ENCODE peak calls at places on chromosomes 6 and 20, in ten cellular contexts. A is HFF-Myc; O is ureter; Q is activated naive CD4-positive, alpha-beta T cell treated with anti-CD3 and anti-CD28 coated beads for 36 hours; F is stimulated activated CD8-positive, alpha-beta memory T cell treated with anti-CD3 and anti-CD28 coated beads, Interleukin-12 subunit alpha, Interleukin-12 subunit beta, amount 100 ng/mL, for 4 hours; I is RWPE1; N is cardiac muscle cell; S is choroid plexus epithelial cell; X is ACHN; V is ecto neural progenitor cell. W is an unnamed sample.

GRCh38 chr20:1816384-1817381 is 78.5 kb upstream of the SIRPA start:
- DNase-seq in A (no peak), O (peak), Q (peak), F (no peak), I (peak), N (peak), S (no peak), X (peak), V (peak), W (peak)

GRCh38 chr6:39847216-39847615 is 55.0 kb downstream of the DAAM2 start:
- DNase-seq in A (no peak), O (no peak), Q (no peak), F (no peak), I (no peak), N (peak), S (peak), X (no peak), V (no peak), W (no peak)

GRCh38 chr20:1212607-1213396 is 9.5 kb downstream of the C20orf202 start:
- DNase-seq in A (peak), O (peak), Q (peak), F (peak), I (peak), N (peak), S (peak), X (peak), V (peak), W (peak)

GRCh38 chr6:144559865-144560603 is 274.9 kb downstream of the UTRN start:
- DNase-seq in A (no peak), O (no peak), Q (peak), F (no peak), I (no peak), N (peak), S (peak), X (no peak), V (no peak), W (peak)

GRCh38 chr6:36873612-36874011 is 991 bp downstream of the PPIL1 start:
- DNase-seq in A (no peak), O (no peak), Q (peak), F (no peak), I (no peak), N (no peak), S (peak), X (peak), V (no peak), W (peak)

GRCh38 chr6:85975957-85976356 is 333.3 kb upstream of the SYNCRIP start:
- DNase-seq in A (no peak), O (no peak), Q (no peak), F (no peak), I (no peak), N (no peak), S (no peak), X (no peak), V (no peak), W (no peak)

GRCh38 chr6:152271681-152272464 is 365.3 kb downstream of the SYNE1 start:
- DNase-seq in A (no peak), O (no peak), Q (no peak), F (no peak), I (peak), N (peak), S (peak), X (no peak), V (no peak), W (no peak)

GRCh38 chr20:14711681-14712080 is 374.3 kb upstream of the FLRT3 start:
- DNase-seq in A (no peak), O (no peak), Q (no peak), F (no peak), I (no peak), N (no peak), S (peak), X (no peak), V (no peak), W (no peak)

GRCh38 chr6:46204880-46205650 is 34.3 kb upstream of the ENPP5 start:
- DNase-seq in A (no peak), O (no peak), Q (no peak), F (no peak), I (no peak), N (no peak), S (no peak), X (no peak), V (no peak), W (no peak)

GRCh38 chr6:121847806-121848522 is 412.5 kb downstream of the GJA1 start:
- DNase-seq in A (no peak), O (no peak), Q (no peak), F (no peak), I (no peak), N (no peak), S (no peak), X (no peak), V (no peak), W (peak)

GRCh38 chr6:2958331-2958711 is 13.0 kb downstream of the SERPINB6 start:
- DNase-seq in A (no peak), O (no peak), Q (peak), F (no peak), I (no peak), N (no peak), S (no peak), X (no peak), V (no peak), W (no peak)

GRCh38 chr20:2752631-2753455 is 47.6 kb downstream of the CPXM1 start:
- DNase-seq in A (no peak), O (no peak), Q (peak), F (no peak), I (peak), N (peak), S (peak), X (peak), V (peak), W (peak)

GRCh38 chr6:142635130-142635529 is 309.8 kb downstream of the HIVEP2 start:
- DNase-seq in A (no peak), O (no peak), Q (no peak), F (no peak), I (peak), N (no peak), S (peak), X (peak), V (no peak), W (no peak)

GRCh38 chr6:108116781-108117426 is 42.4 kb upstream of the OSTM1 start:
- DNase-seq in A (no peak), O (no peak), Q (no peak), F (no peak), I (no peak), N (no peak), S (no peak), X (no peak), V (peak), W (no peak)

GRCh38 chr20:4661191-4661590 is 60.5 kb upstream of the PRND start:
- DNase-seq in A (no peak), O (no peak), Q (peak), F (no peak), I (no peak), N (no peak), S (no peak), X (no peak), V (no peak), W (peak)

GRCh38 chr6:43760799-43761168 is 9.2 kb upstream of the VEGFA start:
- DNase-seq in A (no peak), O (no peak), Q (no peak), F (no peak), I (no peak), N (no peak), S (no peak), X (no peak), V (no peak), W (no peak)

GRCh38 chr6:52663120-52663934 is 7.6 kb upstream of the TMEM14A start:
- DNase-seq in A (peak), O (peak), Q (peak), F (no peak), I (peak), N (peak), S (peak), X (peak), V (no peak), W (peak)

GRCh38 chr20:38471987-38472512 is 593 bp upstream of the RALGAPB start:
- DNase-seq in A (no peak), O (no peak), Q (no peak), F (no peak), I (no peak), N (no peak), S (no peak), X (no peak), V (no peak), W (no peak)

GRCh38 chr6:116088946-116089345 is 11.7 kb upstream of the NT5DC1 start:
- DNase-seq in A (no peak), O (no peak), Q (no peak), F (no peak), I (no peak), N (no peak), S (peak), X (no peak), V (no peak), W (no peak)

GRCh38 chr6:33418690-33419291 is 884 bp upstream of the CUTA start:
- DNase-seq in A (no peak), O (no peak), Q (peak), F (no peak), I (no peak), N (peak), S (peak), X (peak), V (no peak), W (no peak)

GRCh38 chr6:52407467-52407866 is 12.7 kb upstream of the EFHC1 start:
- DNase-seq in A (no peak), O (no peak), Q (no peak), F (no peak), I (peak), N (peak), S (peak), X (peak), V (no peak), W (peak)

GRCh38 chr6:151012321-151013294 is 147.1 kb downstream of the MTHFD1L start:
- DNase-seq in A (no peak), O (no peak), Q (no peak), F (no peak), I (no peak), N (peak), S (peak), X (no peak), V (no peak), W (peak)

GRCh38 chr6:132084811-132085509 is 133.8 kb upstream of the CCN2 start:
- DNase-seq in A (peak), O (no peak), Q (no peak), F (no peak), I (no peak), N (peak), S (peak), X (peak), V (no peak), W (peak)

GRCh38 chr6:143974089-143974488 is 34.0 kb downstream of the PLAGL1 start:
- DNase-seq in A (no peak), O (no peak), Q (no peak), F (no peak), I (no peak), N (no peak), S (no peak), X (no peak), V (no peak), W (no peak)

GRCh38 chr6:111603648-111604047 is 2.0 kb downstream of the TRAF3IP2 start:
- DNase-seq in A (no peak), O (no peak), Q (no peak), F (no peak), I (no peak), N (no peak), S (no peak), X (no peak), V (no peak), W (peak)

GRCh38 chr6:140636237-140636636 is 1261.8 kb upstream of the CITED2 start:
- DNase-seq in A (no peak), O (no peak), Q (no peak), F (no peak), I (no peak), N (no peak), S (no peak), X (no peak), V (no peak), W (no peak)

GRCh38 chr6:116099036-116099435 is 1.6 kb upstream of the NT5DC1 start:
- DNase-seq in A (no peak), O (no peak), Q (no peak), F (no peak), I (no peak), N (no peak), S (no peak), X (no peak), V (no peak), W (no peak)